ENCODE peak calls at places on chromosomes 5 and 9, in seven cellular contexts. F, Y, V, H, O, L and P are unnamed samples.

GRCh38 chr5:114447084-114447773 is 85.4 kb downstream of the KCNN2 start:
- DNase-seq in F (no peak), V (peak; percentile 23), H (no peak), Y (peak; percentile 2), O (no peak), L (no peak), P (no peak)

GRCh38 chr9:75265525-75265972 is 177.2 kb downstream of the OSTF1 start:
- DNase-seq in F (peak; percentile 34), H (peak; percentile 38), V (peak; percentile 43), L (no peak), O (peak; percentile 76), Y (peak; percentile 69), P (no peak)

GRCh38 chr5:24110019-24110615 is 534.7 kb downstream of the CDH10 start:
- DNase-seq in F (no peak), V (no peak), L (no peak), H (no peak), O (no peak), Y (peak; percentile 79), P (no peak)

GRCh38 chr9:35518212-35518917 is 28.5 kb downstream of the RUSC2 start:
- DNase-seq in O (peak; percentile 88), F (no peak), L (no peak), H (peak; percentile 42), V (peak; percentile 97), Y (no peak), P (no peak)

GRCh38 chr5:61486476-61486875 is 154.4 kb downstream of the ZSWIM6 start:
- DNase-seq in F (no peak), V (peak; percentile 68), L (no peak), O (no peak), Y (no peak), H (no peak), P (no peak)

GRCh38 chr5:172411423-172412111 is 42.8 kb downstream of the SH3PXD2B start:
- DNase-seq in L (no peak), F (no peak), V (peak; percentile 46), H (no peak), O (no peak), Y (no peak), P (no peak)

GRCh38 chr9:136514022-136514714 is 31.3 kb upstream of the SEC16A start:
- DNase-seq in O (no peak), F (no peak), Y (peak; percentile 16), L (no peak), H (no peak), V (no peak), P (no peak)

GRCh38 chr9:131578778-131579504 is 33.6 kb downstream of the PRRT1B start:
- DNase-seq in O (peak; percentile 39), H (no peak), Y (no peak), F (peak; percentile 42), V (no peak), L (no peak), P (no peak)

GRCh38 chr5:1644810-1645571 is 121.2 kb upstream of the LPCAT1 start:
- DNase-seq in V (peak; percentile 82), L (peak; percentile 46), F (peak; percentile 83), H (peak; percentile 85), Y (peak; percentile 92), O (peak; percentile 94), P (peak; percentile 62)

GRCh38 chr5:124007675-124008398 is 495.9 kb downstream of the CSNK1G3 start:
- DNase-seq in L (no peak), V (no peak), H (no peak), O (no peak), F (no peak), Y (no peak), P (no peak)

GRCh38 chr5:142878638-142879037 is 108.5 kb downstream of the ARHGAP26 start:
- DNase-seq in F (no peak), V (no peak), H (peak; percentile 61), L (no peak), Y (no peak), O (no peak), P (no peak)

GRCh38 chr5:113017891-113018635 is 41.5 kb downstream of the DCP2 start:
- DNase-seq in V (peak; percentile 29), O (no peak), F (no peak), H (no peak), Y (no peak), L (no peak), P (no peak)

GRCh38 chr5:40619406-40619805 is 60.3 kb upstream of the PTGER4 start:
- DNase-seq in L (no peak), F (no peak), Y (no peak), O (no peak), H (no peak), V (peak; percentile 81), P (no peak)

GRCh38 chr5:113047234-113047633 is 70.6 kb downstream of the DCP2 start:
- DNase-seq in F (no peak), Y (no peak), L (no peak), V (peak; percentile 49), H (no peak), O (no peak), P (no peak)

GRCh38 chr5:179296150-179296821 is 49.0 kb downstream of the ADAMTS2 start:
- DNase-seq in Y (no peak), O (no peak), F (no peak), L (no peak), H (no peak), V (no peak), P (no peak)

GRCh38 chr9:88197016-88197415 is 58.7 kb upstream of the SPATA31C2 start:
- DNase-seq in O (no peak), V (peak; percentile 84), Y (no peak), H (no peak), F (no peak), L (no peak), P (peak; percentile 55)

GRCh38 chr9:121619566-121619965 is 31.9 kb upstream of the DAB2IP start:
- DNase-seq in O (no peak), L (no peak), H (no peak), V (no peak), Y (no peak), F (no peak), P (no peak)

GRCh38 chr5:89289604-89290003 is 406.6 kb upstream of the MEF2C start:
- DNase-seq in F (no peak), H (no peak), L (no peak), V (peak; percentile 26), O (no peak), Y (no peak), P (no peak)

GRCh38 chr9:76643399-76644117 is 120.7 kb upstream of the PCA3 start:
- DNase-seq in Y (no peak), H (no peak), O (peak; percentile 57), F (no peak), V (no peak), L (no peak), P (no peak)

GRCh38 chr9:76882686-76883085 is 23.2 kb downstream of the PRUNE2 start:
- DNase-seq in V (no peak), H (no peak), Y (no peak), L (no peak), F (no peak), O (no peak), P (no peak)

GRCh38 chr9:108468364-108468763 is 387.4 kb downstream of the ACTL7B start:
- DNase-seq in Y (peak; percentile 20), L (no peak), V (peak; percentile 41), F (no peak), H (no peak), O (peak; percentile 87), P (no peak)

GRCh38 chr5:135915466-135916001 is 19.9 kb upstream of the IL9 start:
- DNase-seq in H (no peak), V (no peak), F (no peak), L (no peak), Y (no peak), O (no peak), P (no peak)

GRCh38 chr9:121279841-121280388 is 12.0 kb downstream of the GSN start:
- DNase-seq in F (no peak), Y (no peak), V (no peak), L (no peak), H (no peak), O (no peak), P (no peak)

GRCh38 chr9:38208206-38208901 is 139.3 kb upstream of the SHB start:
- DNase-seq in O (no peak), L (no peak), V (no peak), F (no peak), Y (no peak), H (no peak), P (no peak)

GRCh38 chr9:73575661-73576060 is 424.0 kb downstream of the ANXA1 start:
- DNase-seq in H (no peak), L (no peak), F (no peak), V (no peak), Y (no peak), O (no peak), P (no peak)

GRCh38 chr5:135179308-135179980 is 145.4 kb upstream of the PITX1 start:
- DNase-seq in L (no peak), H (no peak), V (no peak), O (peak; percentile 66), Y (peak; percentile 78), F (no peak), P (no peak)

GRCh38 chr9:131734165-131734610 is 5.7 kb downstream of the RAPGEF1 start:
- DNase-seq in O (no peak), V (peak; percentile 70), Y (peak; percentile 42), H (peak; percentile 82), L (no peak), F (peak; percentile 31), P (no peak)

GRCh38 chr5:109413463-109413862 is 3.7 kb upstream of the PJA2 start:
- DNase-seq in H (peak; percentile 41), O (peak; percentile 51), V (peak; percentile 59), F (no peak), L (no peak), Y (peak; percentile 76), P (no peak)

GRCh38 chr5:77995793-77996409 is 219.8 kb upstream of the TBCA start:
- DNase-seq in L (no peak), V (no peak), H (no peak), Y (peak; percentile 76), F (no peak), O (no peak), P (no peak)

GRCh38 chr9:132857601-132858342 is 20.3 kb downstream of the AK8 start:
- DNase-seq in F (no peak), Y (peak; percentile 80), O (peak; percentile 69), H (no peak), V (no peak), L (no peak), P (no peak)

GRCh38 chr9:5509573-5509972 is 758 bp upstream of the PDCD1LG2 start:
- DNase-seq in Y (no peak), O (no peak), F (no peak), V (peak; percentile 100), L (no peak), H (no peak), P (no peak)

GRCh38 chr9:109538346-109538745 is 40.2 kb upstream of the PTPN3 start:
- DNase-seq in V (no peak), H (no peak), F (no peak), L (no peak), O (no peak), Y (peak; percentile 56), P (no peak)

GRCh38 chr9:133770076-133770777 is 32.1 kb upstream of the SARDH start:
- DNase-seq in V (no peak), F (peak; percentile 8), Y (no peak), H (peak; percentile 22), O (peak; percentile 37), L (no peak), P (peak; percentile 22)

GRCh38 chr5:137565450-137565849 is 66.3 kb upstream of the SPOCK1 start:
- DNase-seq in L (no peak), Y (no peak), O (no peak), H (no peak), F (no peak), V (peak; percentile 95), P (no peak)